ENCODE peak calls at places on chromosomes 2 and 18, in seven cellular contexts. G is sigmoid colon, B is SK-N-SH, Z is esophagus muscularis mucosa, I is stomach, P is K562, N is transverse colon. E is an unnamed sample.

GRCh38 chr2:74549685-74549971 is 4.1 kb downstream of the LOXL3 start:
- DNase-seq in Z (no peak), N (no peak), B (peak; percentile 67), G (no peak), I (no peak), P (no peak), E (no peak)

GRCh38 chr2:100205128-100205527 is 62.7 kb upstream of the AFF3 start:
- DNase-seq in N (no peak), Z (no peak), I (no peak), B (no peak), P (no peak), G (no peak), E (no peak)

GRCh38 chr2:32810909-32811495 is 135.8 kb upstream of the LTBP1 start:
- DNase-seq in P (no peak), B (no peak), G (no peak), I (no peak), Z (no peak), N (no peak), E (no peak)

GRCh38 chr2:98293931-98294687 is 52.1 kb upstream of the CNGA3 start:
- DNase-seq in G (no peak), Z (no peak), P (no peak), N (no peak), B (no peak), I (peak; percentile 72), E (no peak)

GRCh38 chr2:48114256-48114655 is 208.0 kb upstream of the FBXO11 start:
- DNase-seq in Z (no peak), I (peak; percentile 34), N (peak; percentile 61), G (no peak), P (peak; percentile 71), B (no peak), E (no peak)

GRCh38 chr2:101995804-101996203 is 4.0 kb downstream of the IL1R2 start:
- DNase-seq in G (no peak), N (no peak), Z (no peak), P (no peak), I (no peak), B (no peak), E (no peak)

GRCh38 chr18:43587538-43588153 is 310.4 kb upstream of the SYT4 start:
- DNase-seq in P (peak; percentile 14), G (no peak), N (no peak), Z (no peak), B (peak; percentile 68), I (no peak), E (no peak)

GRCh38 chr2:100041946-100042345 is 100.4 kb downstream of the AFF3 start:
- DNase-seq in N (no peak), P (no peak), G (no peak), Z (no peak), I (no peak), B (no peak), E (no peak)

GRCh38 chr18:3075491-3075890 is 62.5 kb upstream of the LPIN2 start:
- DNase-seq in N (no peak), P (no peak), B (no peak), G (no peak), Z (no peak), I (no peak), E (no peak)

GRCh38 chr2:166091439-166091838 is 36.4 kb downstream of the SCN1A start:
- DNase-seq in N (no peak), I (no peak), B (no peak), Z (no peak), G (no peak), P (no peak), E (no peak)

GRCh38 chr2:239590995-239591915 is 190.4 kb upstream of the HDAC4 start:
- DNase-seq in Z (no peak), I (no peak), P (no peak), B (no peak), N (no peak), G (peak; percentile 41), E (peak; percentile 44)

GRCh38 chr18:26764584-26764983 is 100.9 kb downstream of the AQP4 start:
- DNase-seq in I (no peak), B (peak; percentile 39), G (no peak), N (no peak), P (no peak), Z (peak; percentile 19), E (no peak)

GRCh38 chr2:152097291-152098032 is 1.4 kb downstream of the CACNB4 start:
- DNase-seq in I (no peak), Z (no peak), B (peak; percentile 46), G (no peak), N (no peak), P (no peak), E (no peak)

GRCh38 chr2:21044694-21045371 is 960 bp upstream of the APOB start:
- DNase-seq in P (no peak), G (no peak), B (no peak), Z (no peak), I (no peak), N (no peak), E (no peak)

GRCh38 chr2:219727771-219728429 is 100.5 kb downstream of the SLC4A3 start:
- DNase-seq in G (no peak), N (no peak), P (no peak), Z (peak; percentile 90), B (no peak), I (no peak), E (no peak)

GRCh38 chr2:231701456-231702373 is 6.6 kb upstream of the PTMA start:
- DNase-seq in N (no peak), B (no peak), P (no peak), I (peak; percentile 86), G (peak; percentile 88), Z (no peak), E (no peak)

GRCh38 chr2:217402622-217403383 is 542.9 kb upstream of the TNP1 start:
- DNase-seq in P (peak; percentile 6), N (peak; percentile 15), Z (peak; percentile 90), G (peak; percentile 89), I (no peak), B (no peak), E (no peak)

GRCh38 chr2:206616141-206616540 is 26.1 kb upstream of the FAM237A start:
- DNase-seq in N (no peak), Z (no peak), G (no peak), I (no peak), P (no peak), B (no peak), E (no peak)

GRCh38 chr2:118845843-118846666 is 1.4 kb downstream of the EN1 start:
- DNase-seq in Z (no peak), P (peak; percentile 23), I (no peak), B (peak; percentile 37), G (no peak), N (no peak), E (no peak)
- H3K27me3 ChIP-seq in Z (peaks cover 89% of the 10 kb centered on the region), P (peaks cover 31% of the 10 kb centered on the region), I (peaks cover 100% of the 10 kb centered on the region), B (peaks cover 91% of the 10 kb centered on the region), G (peaks cover 100% of the 10 kb centered on the region), N (peaks cover 100% of the 10 kb centered on the region), E (peaks cover 99% of the 10 kb centered on the region)

GRCh38 chr2:19050354-19050753 is 308.1 kb downstream of the OSR1 start:
- DNase-seq in Z (no peak), N (no peak), B (no peak), P (no peak), G (no peak), I (no peak), E (no peak)
- TF ChIP-seq POLR2AphosphoS5 in Z (no peak), N (no peak), B (no peak), P (no peak), G (no peak), I (no peak), E (no peak)

GRCh38 chr18:74147491-74147778 is 199 bp downstream of the FBXO15 start:
- DNase-seq in I (no peak), P (no peak), Z (no peak), N (no peak), B (no peak), G (no peak), E (no peak)

GRCh38 chr18:74146756-74147155 is 878 bp downstream of the FBXO15 start:
- DNase-seq in I (no peak), Z (no peak), G (no peak), N (no peak), B (no peak), P (no peak), E (no peak)

GRCh38 chr18:74148543-74149070 is 284 bp downstream of the TIMM21 start:
- DNase-seq in P (peak; percentile 9), N (no peak), B (no peak), G (no peak), I (no peak), Z (no peak), E (no peak)

GRCh38 chr18:74152270-74152669 is 3.9 kb downstream of the TIMM21 start:
- DNase-seq in G (no peak), I (no peak), Z (no peak), B (no peak), P (no peak), N (no peak), E (no peak)

DNA sequence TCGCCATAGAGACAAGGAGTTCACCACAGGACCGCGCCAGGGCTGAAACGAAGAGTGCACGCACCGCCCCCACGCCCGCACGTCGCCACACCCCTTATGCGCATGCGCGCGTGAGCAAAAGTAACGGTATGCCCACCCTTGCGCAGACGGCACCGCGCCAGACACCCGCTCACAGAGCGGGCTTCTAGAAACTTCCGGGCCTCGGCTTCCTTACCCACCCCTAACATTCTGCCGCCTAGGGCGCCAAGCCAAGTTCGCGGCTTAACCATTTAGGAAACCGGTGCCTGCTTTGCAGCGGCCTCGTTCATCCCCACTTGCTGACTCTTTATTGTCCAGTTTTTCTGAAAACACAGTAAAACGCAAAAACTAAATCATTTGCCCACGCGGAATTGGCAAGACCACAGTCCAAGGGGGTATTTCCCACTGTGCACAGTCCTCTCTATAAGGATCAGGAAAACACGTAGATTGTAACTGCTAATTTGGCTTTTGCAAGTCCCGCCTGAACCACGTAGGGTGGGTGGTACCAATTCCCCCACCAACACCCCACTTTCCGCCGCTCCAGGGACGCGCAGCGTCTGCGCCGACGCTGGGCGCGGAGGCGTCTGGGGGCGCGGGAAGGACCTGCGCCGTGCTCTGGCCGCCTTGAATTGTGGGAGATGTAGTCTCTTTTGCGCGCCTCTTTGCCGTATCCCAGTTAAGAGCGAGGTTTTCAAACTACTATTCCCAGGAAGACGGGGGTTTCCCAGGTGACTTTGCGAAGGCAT is at the start of the genes FBXO15 and TIMM21:
- DNase-seq in G (peak; percentile 99), P (peak; percentile 83), I (peak; percentile 96), Z (peak; percentile 99), B (peak; percentile 95), N (peak; percentile 97), E (peak; percentile 98)
- TF ChIP-seq EP300 in G (no peak), P (peak; percentile 20), I (no peak), Z (no peak), B (peak; percentile 45), N (no peak), E (no peak)

GRCh38 chr2:26172189-26172865 is 561 bp upstream of the GAREM2 start:
- DNase-seq in N (no peak), Z (no peak), G (peak; percentile 61), B (no peak), I (no peak), P (peak; percentile 78), E (no peak)
- H3K27me3 ChIP-seq in N (peaks cover 45% of the 10 kb centered on the region), Z (peaks cover 22% of the 10 kb centered on the region), G (peaks cover 41% of the 10 kb centered on the region), B (no peaks in the 10 kb centered on the region), I (peaks cover 35% of the 10 kb centered on the region), P (no peaks in the 10 kb centered on the region), E (peaks cover 25% of the 10 kb centered on the region)